ENCODE peak calls at places on chromosomes 7 and 10, in ten cellular contexts. Z is amniotic stem cell; L is left cardiac atrium; E is IMR-90; X is AG08395; R is COR-L47; V is NCI-H510A; T is Right ventricle myocardium inferior; N is CD4-positive, CD25-positive, alpha-beta regulatory T cell; W is iPS-NIHi11. I is an unnamed sample.

GRCh38 chr10:60526024-60526585 is 136.4 kb upstream of the ANK3 start:
- DNase-seq in W (no peak), Z (no peak), L (no peak), E (no peak), R (no peak), V (no peak), N (no peak), X (no peak), T (no peak), I (no peak)

GRCh38 chr7:155619634-155620271 is 24.7 kb upstream of the RBM33 start:
- DNase-seq in Z (no peak), R (no peak), V (no peak), L (no peak), N (no peak), E (no peak), W (no peak), X (no peak), T (no peak), I (no peak)

GRCh38 chr7:5382281-5383041 is 41.2 kb downstream of the TNRC18 start:
- DNase-seq in Z (no peak), V (no peak), X (peak; percentile 38), T (no peak), N (no peak), W (peak; percentile 77), R (peak; percentile 35), L (peak; percentile 52), E (peak; percentile 15), I (no peak)

GRCh38 chr7:122887198-122887597 is 938 bp upstream of the CADPS2 start:
- DNase-seq in Z (peak; percentile 73), V (peak; percentile 9), E (peak; percentile 16), R (peak; percentile 84), X (peak; percentile 60), L (peak; percentile 79), N (no peak), W (peak; percentile 29), T (peak; percentile 76), I (peak; percentile 65)

GRCh38 chr7:24926623-24927539 is 53.1 kb downstream of the OSBPL3 start:
- DNase-seq in W (no peak), X (peak; percentile 73), R (no peak), Z (peak; percentile 63), N (no peak), E (peak; percentile 89), V (no peak), L (no peak), T (no peak), I (no peak)

GRCh38 chr10:132398566-132398991 is 1.6 kb downstream of the PWWP2B start:
- DNase-seq in T (peak; percentile 49), N (no peak), Z (no peak), X (no peak), L (peak; percentile 24), R (no peak), E (no peak), V (no peak), W (no peak), I (peak; percentile 41)

GRCh38 chr10:46544989-46545791 is 11.3 kb downstream of the GPRIN2 start:
- DNase-seq in T (peak; percentile 66), X (peak; percentile 60), Z (no peak), L (peak; percentile 9), W (peak; percentile 76), N (peak; percentile 20), E (no peak), R (no peak), V (no peak), I (peak; percentile 21)

GRCh38 chr7:31493714-31494181 is 20.1 kb upstream of the ITPRID1 start:
- DNase-seq in Z (no peak), R (no peak), E (no peak), X (no peak), L (no peak), V (no peak), T (no peak), N (no peak), W (peak; percentile 41), I (peak; percentile 42)

GRCh38 chr7:155831807-155832524 is 19.7 kb upstream of the SHH start:
- DNase-seq in V (no peak), T (no peak), W (no peak), L (no peak), X (no peak), Z (no peak), R (no peak), E (no peak), N (no peak), I (no peak)

GRCh38 chr7:113456533-113456932 is 338.2 kb upstream of the SMIM30 start:
- DNase-seq in L (no peak), T (no peak), Z (no peak), V (no peak), R (no peak), X (no peak), E (no peak), W (no peak), N (no peak), I (no peak)

GRCh38 chr10:98436704-98437103 is 10.0 kb downstream of the HPS1 start:
- DNase-seq in N (no peak), W (no peak), R (no peak), Z (no peak), L (no peak), E (no peak), V (no peak), T (no peak), X (no peak), I (no peak)

GRCh38 chr7:43686991-43687390 is 42.3 kb downstream of the COA1 start:
- DNase-seq in V (no peak), R (no peak), T (no peak), W (no peak), E (no peak), Z (no peak), X (no peak), N (no peak), L (no peak), I (no peak)

GRCh38 chr10:114881462-114881861 is 56.5 kb upstream of the TRUB1 start:
- DNase-seq in W (no peak), Z (no peak), N (no peak), T (no peak), X (no peak), E (no peak), L (no peak), V (no peak), R (no peak), I (no peak)

GRCh38 chr7:100694196-100694745 is at the start of gene GIGYF1:
- DNase-seq in T (peak; percentile 92), W (peak; percentile 91), E (peak; percentile 58), V (peak; percentile 37), R (peak; percentile 56), Z (no peak), X (peak; percentile 86), L (peak; percentile 88), N (peak; percentile 73), I (peak; percentile 83)

GRCh38 chr10:119667562-119668328 is 16.6 kb downstream of the BAG3 start:
- DNase-seq in T (peak; percentile 83), R (peak; percentile 76), X (peak; percentile 97), L (peak; percentile 84), Z (peak; percentile 93), W (peak; percentile 71), V (peak; percentile 60), N (no peak), E (peak; percentile 98), I (peak; percentile 12)

GRCh38 chr7:150997075-150997511 is 6.3 kb downstream of the NOS3 start:
- DNase-seq in W (no peak), N (no peak), T (no peak), R (no peak), L (no peak), X (no peak), V (no peak), E (no peak), Z (no peak), I (no peak)

GRCh38 chr10:103917326-103918052 is 495 bp downstream of the STN1 start:
- DNase-seq in X (peak; percentile 41), T (peak; percentile 69), Z (peak; percentile 46), L (peak; percentile 64), V (peak; percentile 12), N (no peak), E (peak; percentile 46), W (peak; percentile 54), R (no peak), I (peak; percentile 61)

GRCh38 chr10:35306852-35307251 is 29.5 kb upstream of the CCNY start:
- DNase-seq in N (no peak), X (no peak), W (no peak), E (peak; percentile 50), L (no peak), T (no peak), R (no peak), V (no peak), Z (no peak), I (peak; percentile 35)

GRCh38 chr10:72272689-72273409 is 875 bp upstream of the DDIT4 start:
- DNase-seq in W (peak; percentile 85), N (no peak), L (peak; percentile 94), E (peak; percentile 97), R (peak; percentile 65), Z (peak; percentile 96), V (peak; percentile 88), X (peak; percentile 92), T (peak; percentile 95), I (peak; percentile 92)

GRCh38 chr7:47330561-47331178 is 251.2 kb downstream of the TNS3 start:
- DNase-seq in X (no peak), T (no peak), N (no peak), E (no peak), R (no peak), L (no peak), V (no peak), W (no peak), Z (no peak), I (no peak)

GRCh38 chr10:119539359-119539651 is 3.2 kb downstream of the RGS10 start:
- DNase-seq in V (no peak), L (no peak), X (no peak), E (no peak), Z (no peak), T (no peak), W (no peak), N (no peak), R (no peak), I (no peak)